ENCODE peak calls at places on chromosomes 12 and 14, in seven cellular contexts. R is stimulated activated CD4-positive, alpha-beta T cell treated with anti-CD3 and anti-CD28 coated beads, Interleukin-12 subunit alpha, Interleukin-12 subunit beta, amount 100 ng/mL, for 24 hours; Y is activated T-cell treated with anti-CD3 and anti-CD28 coated beads, Interleukin-2, amount 50 U/mL, for 48 hours; W is AG10803; N is NCI-H2081; I is choroid plexus epithelial cell; P is endothelial cell of umbilical vein. M is an unnamed sample.

GRCh38 chr12:15712823-15713663 is 76.1 kb downstream of the EPS8 start:
- DNase-seq in R (no peak), Y (no peak), W (no peak), N (no peak), I (no peak), P (no peak), M (no peak)

GRCh38 chr12:47846294-47846996 is 26.7 kb upstream of the HDAC7 start:
- DNase-seq in R (no peak), Y (no peak), W (no peak), N (no peak), I (no peak), P (no peak), M (no peak)

GRCh38 chr14:94143711-94144110 is 14.3 kb upstream of the IFI27L2 start:
- DNase-seq in R (no peak), Y (no peak), W (no peak), N (no peak), I (no peak), P (no peak), M (no peak)

GRCh38 chr12:29309320-29309902 is 71.6 kb downstream of the ERGIC2 start:
- DNase-seq in R (no peak), Y (no peak), W (peak; percentile 34), N (no peak), I (peak; percentile 60), P (peak; percentile 8), M (peak; percentile 51)

GRCh38 chr14:100586520-100587247 is 533 bp downstream of the BEGAIN start:
- DNase-seq in R (peak; percentile 55), Y (peak; percentile 47), W (no peak), N (peak; percentile 57), I (no peak), P (no peak), M (no peak)

GRCh38 chr14:69827560-69827959 is 30.5 kb upstream of the SLC10A1 start:
- DNase-seq in R (peak; percentile 5), Y (peak; percentile 22), W (no peak), N (no peak), I (no peak), P (no peak), M (no peak)

GRCh38 chr12:68326720-68327119 is 5.4 kb downstream of the MDM1 start:
- DNase-seq in R (no peak), Y (no peak), W (peak; percentile 21), N (no peak), I (peak; percentile 39), P (no peak), M (peak; percentile 61)

GRCh38 chr12:109510196-109510595 is 32.8 kb downstream of the UBE3B start:
- DNase-seq in R (no peak), Y (no peak), W (no peak), N (peak; percentile 77), I (no peak), P (no peak), M (no peak)

GRCh38 chr14:58297412-58297761 is 968 bp upstream of the ARID4A start:
- DNase-seq in R (no peak), Y (no peak), W (peak; percentile 65), N (no peak), I (peak; percentile 72), P (no peak), M (peak; percentile 86)

GRCh38 chr12:13702401-13702800 is 279.0 kb downstream of the GRIN2B start:
- DNase-seq in R (no peak), Y (no peak), W (no peak), N (no peak), I (no peak), P (no peak), M (no peak)

GRCh38 chr14:100677152-100677924 is 49.4 kb upstream of the DLK1 start:
- DNase-seq in R (no peak), Y (no peak), W (peak; percentile 35), N (no peak), I (peak; percentile 46), P (no peak), M (peak; percentile 74)

GRCh38 chr14:19993438-19993837 is 8.5 kb upstream of the OR4Q2 start:
- DNase-seq in R (no peak), Y (no peak), W (no peak), N (no peak), I (no peak), P (no peak), M (no peak)

GRCh38 chr14:39417014-39417413 is 15.2 kb downstream of the FBXO33 start:
- DNase-seq in R (no peak), Y (no peak), W (peak; percentile 52), N (peak; percentile 8), I (peak; percentile 52), P (peak; percentile 7), M (peak; percentile 23)

GRCh38 chr14:69879175-69880047 is at the start of gene SMOC1:
- DNase-seq in R (peak; percentile 55), Y (peak; percentile 49), W (no peak), N (peak; percentile 93), I (peak; percentile 94), P (peak; percentile 57), M (no peak)

GRCh38 chr14:96631621-96632362 is 129.6 kb downstream of the PAPOLA start:
- DNase-seq in R (no peak), Y (no peak), W (no peak), N (no peak), I (no peak), P (no peak), M (no peak)

GRCh38 chr12:30694971-30695326 is 720 bp downstream of the IPO8 start:
- DNase-seq in R (no peak), Y (peak; percentile 46), W (peak; percentile 28), N (peak; percentile 50), I (peak; percentile 45), P (peak; percentile 61), M (peak; percentile 41)

GRCh38 chr14:96384740-96385139 is 7.2 kb upstream of the AK7 start:
- DNase-seq in R (no peak), Y (no peak), W (no peak), N (no peak), I (no peak), P (no peak), M (no peak)

GRCh38 chr12:56713345-56713744 is 11.8 kb downstream of the NACA start:
- DNase-seq in R (no peak), Y (no peak), W (no peak), N (no peak), I (no peak), P (no peak), M (no peak)

GRCh38 chr12:110906985-110907384 is 13.4 kb downstream of the MYL2 start:
- DNase-seq in R (no peak), Y (no peak), W (peak; percentile 15), N (no peak), I (peak; percentile 24), P (no peak), M (no peak)

GRCh38 chr12:58803893-58804292 is 116.4 kb downstream of the LRIG3 start:
- DNase-seq in R (no peak), Y (no peak), W (peak; percentile 85), N (no peak), I (peak; percentile 89), P (no peak), M (peak; percentile 86)

GRCh38 chr12:52230364-52231281 is 2.4 kb upstream of the KRT7 start:
- DNase-seq in R (no peak), Y (no peak), W (peak; percentile 86), N (no peak), I (peak; percentile 90), P (peak; percentile 84), M (peak; percentile 56)

GRCh38 chr12:6533653-6534157 is 612 bp upstream of the GAPDH start:
- DNase-seq in R (peak; percentile 58), Y (peak; percentile 81), W (peak; percentile 73), N (peak; percentile 94), I (peak; percentile 80), P (peak; percentile 62), M (peak; percentile 82)

GRCh38 chr12:25594376-25594775 is 41.3 kb upstream of the LMNTD1 start:
- DNase-seq in R (no peak), Y (no peak), W (peak; percentile 63), N (no peak), I (no peak), P (no peak), M (peak; percentile 60)

GRCh38 chr12:127389923-127390322 is 877.0 kb upstream of the TMEM132C start:
- DNase-seq in R (no peak), Y (no peak), W (peak; percentile 89), N (no peak), I (peak; percentile 80), P (no peak), M (peak; percentile 56)

GRCh38 chr14:21343035-21343794 is 40.6 kb downstream of the SUPT16H start:
- DNase-seq in R (no peak), Y (no peak), W (no peak), N (no peak), I (peak; percentile 7), P (no peak), M (no peak)

GRCh38 chr14:69284170-69284569 is 24.2 kb downstream of the GALNT16 start:
- DNase-seq in R (no peak), Y (no peak), W (no peak), N (no peak), I (no peak), P (no peak), M (no peak)

GRCh38 chr12:113048716-113049127 is 7.8 kb upstream of the DTX1 start:
- DNase-seq in R (peak; percentile 43), Y (peak; percentile 65), W (peak; percentile 57), N (peak; percentile 40), I (peak; percentile 77), P (peak; percentile 49), M (peak; percentile 66)

GRCh38 chr14:90242444-90242843 is 13.9 kb upstream of the PSMC1 start:
- DNase-seq in R (no peak), Y (no peak), W (no peak), N (no peak), I (no peak), P (no peak), M (no peak)

GRCh38 chr12:108214486-108214885 is 85.4 kb downstream of the WSCD2 start:
- DNase-seq in R (no peak), Y (peak; percentile 21), W (peak; percentile 16), N (no peak), I (peak; percentile 43), P (peak; percentile 9), M (peak; percentile 33)

GRCh38 chr12:120316798-120317257 is 10.8 kb downstream of the PLA2G1B start:
- DNase-seq in R (no peak), Y (peak; percentile 21), W (no peak), N (no peak), I (peak; percentile 41), P (no peak), M (no peak)

GRCh38 chr12:109777544-109777943 is 55.7 kb downstream of the TRPV4 start:
- DNase-seq in R (peak; percentile 18), Y (peak; percentile 35), W (peak; percentile 17), N (peak; percentile 60), I (peak; percentile 27), P (peak; percentile 14), M (peak; percentile 26)

GRCh38 chr14:101224356-101225115 is 321.0 kb upstream of the RTL1 start:
- DNase-seq in R (no peak), Y (no peak), W (no peak), N (no peak), I (peak; percentile 39), P (no peak), M (peak; percentile 55)

GRCh38 chr12:42960087-42960527 is 370.6 kb upstream of the PRICKLE1 start:
- DNase-seq in R (no peak), Y (no peak), W (no peak), N (peak; percentile 25), I (no peak), P (peak; percentile 70), M (no peak)

GRCh38 chr12:24931666-24932405 is 17.1 kb downstream of the BCAT1 start:
- DNase-seq in R (no peak), Y (no peak), W (no peak), N (no peak), I (no peak), P (peak; percentile 53), M (no peak)

GRCh38 chr12:102960766-102961487 is 3.5 kb downstream of the ASCL1 start:
- DNase-seq in R (no peak), Y (no peak), W (no peak), N (peak; percentile 90), I (no peak), P (no peak), M (no peak)